ENCODE peak calls at places on chromosomes 13 and 19, in six cellular contexts. J is colonic mucosa, U is tibial nerve, M is RWPE1, E is body of pancreas, H is mucosa of descending colon. B is an unnamed sample.

GRCh38 chr19:11534538-11534937 is 4.1 kb upstream of the CNN1 start:
- DNase-seq in H (no peak), J (no peak), M (no peak), E (no peak), U (no peak), B (no peak)

GRCh38 chr19:34482380-34483250 is 1.1 kb downstream of the WTIP start:
- DNase-seq in U (no peak), J (no peak), M (peak), H (no peak), E (no peak), B (no peak)

GRCh38 chr13:19181621-19182485 is at the start of gene TUBA3C:
- DNase-seq in E (no peak), M (no peak), J (peak), H (no peak), U (no peak), B (no peak)

GRCh38 chr13:25420161-25420560 is 48.4 kb downstream of the ATP8A2 start:
- DNase-seq in H (no peak), J (no peak), M (no peak), E (no peak), U (no peak), B (no peak)

GRCh38 chr19:50669319-50670101 is 20.3 kb downstream of the C19orf81 start:
- DNase-seq in E (peak), M (peak), H (peak), U (peak), J (peak), B (peak)

GRCh38 chr13:26584713-26585112 is 27.2 kb downstream of the WASF3 start:
- DNase-seq in M (peak), J (no peak), H (no peak), E (no peak), U (no peak), B (no peak)

GRCh38 chr13:76758738-76759137 is 127.5 kb downstream of the KCTD12 start:
- DNase-seq in H (no peak), E (no peak), J (no peak), U (no peak), M (peak), B (no peak)

GRCh38 chr13:37144661-37145060 is 39.2 kb upstream of the CSNK1A1L start:
- DNase-seq in H (no peak), E (no peak), U (no peak), M (no peak), J (no peak), B (no peak)

GRCh38 chr13:89212186-89212585 is 1541.0 kb downstream of the SLITRK5 start:
- DNase-seq in M (no peak), E (no peak), U (no peak), J (no peak), H (no peak), B (no peak)

GRCh38 chr13:99198630-99199029 is 2.0 kb upstream of the UBAC2 start:
- DNase-seq in H (no peak), M (peak), E (no peak), J (peak), U (no peak), B (no peak)

GRCh38 chr13:114320065-114320464 is 5.8 kb downstream of the CHAMP1 start:
- DNase-seq in E (no peak), M (no peak), H (no peak), J (no peak), U (no peak), B (no peak)

GRCh38 chr13:36999054-36999927 is at the start of gene ALG5:
- DNase-seq in H (peak), U (peak), J (peak), M (peak), E (peak), B (peak)

GRCh38 chr19:4322942-4323665 is 15.5 kb downstream of the STAP2 start:
- DNase-seq in H (peak), M (no peak), U (no peak), E (peak), J (no peak), B (no peak)

GRCh38 chr13:20191311-20191901 is 1.3 kb downstream of the GJB2 start:
- DNase-seq in E (no peak), M (no peak), H (peak), J (peak), U (no peak), B (no peak)

GRCh38 chr19:54434112-54434861 is 14.7 kb upstream of the LENG8 start:
- DNase-seq in M (no peak), U (no peak), E (no peak), J (no peak), H (no peak), B (no peak)

GRCh38 chr19:7152568-7152967 is 83.1 kb downstream of the ZNF557 start:
- DNase-seq in M (no peak), J (no peak), H (no peak), E (no peak), U (no peak), B (no peak)

GRCh38 chr19:49224856-49225255 is 67.3 kb downstream of the TRPM4 start:
- DNase-seq in E (peak), M (peak), J (peak), U (no peak), H (peak), B (peak)

GRCh38 chr13:113491418-113491883 is 940 bp upstream of the DCUN1D2 start:
- DNase-seq in E (peak), M (peak), J (peak), H (peak), U (no peak), B (no peak)

GRCh38 chr13:67278230-67278629 is 48.1 kb upstream of the PCDH9 start:
- DNase-seq in H (no peak), M (no peak), U (no peak), J (no peak), E (no peak), B (no peak)

GRCh38 chr19:28632357-28633076 is 580.4 kb downstream of the UQCRFS1 start:
- DNase-seq in J (no peak), E (no peak), U (no peak), H (no peak), M (no peak), B (peak)
- TF ChIP-seq CTCF in J (no peak), E (no peak), U (no peak), H (no peak), M (no peak), B (no peak)

GRCh38 chr19:30695171-30695875 is 323.1 kb downstream of the ZNF536 start:
- DNase-seq in E (no peak), J (no peak), M (no peak), H (no peak), U (no peak), B (no peak)
- TF ChIP-seq CTCF in E (no peak), J (no peak), M (no peak), H (no peak), U (no peak), B (peak)

DNA sequence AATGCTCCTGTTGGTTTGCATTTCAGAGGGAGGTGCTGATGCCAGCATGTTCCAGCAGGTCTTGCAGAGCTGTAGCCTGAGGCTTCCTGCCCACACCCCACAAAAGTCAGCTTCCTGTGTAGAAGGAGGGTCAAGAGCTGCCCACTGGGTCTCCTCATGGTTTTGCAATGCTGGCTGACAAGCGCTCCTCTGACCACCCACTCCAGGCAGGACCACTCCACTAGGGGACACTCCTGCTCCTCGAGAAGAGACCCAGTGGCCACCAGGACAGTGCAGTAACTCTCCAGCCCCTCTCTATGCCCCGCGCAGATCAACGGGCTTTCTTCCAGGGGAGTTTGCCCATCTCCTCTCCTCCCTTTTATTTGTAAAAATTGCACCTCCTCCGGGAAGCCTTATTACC is 72.9 kb upstream of the UQCRFS1 start:
- DNase-seq in U (no peak), E (no peak), H (no peak), J (no peak), M (no peak), B (no peak)
- TF ChIP-seq CTCF in U (no peak), E (no peak), H (no peak), J (no peak), M (no peak), B (no peak)

GRCh38 chr19:35921012-35921411 is 12.9 kb upstream of the TYROBP start:
- DNase-seq in E (no peak), M (no peak), H (no peak), U (no peak), J (no peak), B (no peak)
- TF ChIP-seq CTCF in E (no peak), M (no peak), H (no peak), U (no peak), J (no peak), B (no peak)

DNA sequence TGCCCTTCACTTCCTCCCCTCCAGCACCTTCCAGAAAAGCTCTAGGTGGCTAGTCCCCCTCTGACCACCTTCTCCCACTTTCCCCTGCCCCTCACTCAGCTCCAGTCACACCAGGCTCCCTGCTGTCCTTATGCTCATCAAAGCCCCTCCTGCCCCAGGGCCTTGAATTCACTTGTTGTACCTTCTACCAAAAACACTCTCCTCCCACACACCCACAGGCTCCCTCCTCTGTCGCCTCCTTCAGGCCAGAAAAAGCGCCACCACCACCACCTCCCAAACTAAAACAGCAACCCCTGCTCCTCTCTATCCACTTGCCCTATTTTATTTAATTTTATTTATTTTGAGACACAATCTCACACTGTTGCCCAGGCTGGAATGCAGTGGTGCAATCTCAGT is 4.8 kb upstream of the CEACAM16 start:
- DNase-seq in H (peak), J (no peak), M (no peak), U (no peak), E (no peak), B (no peak)
- TF ChIP-seq CTCF in H (no peak), J (peak), M (no peak), U (no peak), E (no peak), B (peak)

GRCh38 chr19:47130589-47131168 is at the start of gene SAE1:
- DNase-seq in M (peak), H (peak), J (peak), U (peak), E (peak), B (peak)
- TF ChIP-seq CTCF in M (peak), H (no peak), J (peak), U (peak), E (peak), B (peak)